ENCODE peak calls at places on chromosomes 4 and X, in five cellular contexts. One of them, this sample, is unnamed.

GRCh38 chrX:10350991-10351390 is 194.2 kb downstream of the CLCN4 start:
- DNase-seq in heart left ventricle: no peak
- DNase-seq in dorsolateral prefrontal cortex: no peak
- DNase-seq in cardiac fibroblast: peak; percentile 8
- DNase-seq in IMR-90: peak; percentile 41
- DNase-seq in this sample: no peak

GRCh38 chrX:46572295-46572936 is 1.1 kb upstream of the CHST7 start:
- DNase-seq in heart left ventricle: no peak
- DNase-seq in dorsolateral prefrontal cortex: no peak
- DNase-seq in cardiac fibroblast: no peak
- DNase-seq in IMR-90: no peak
- DNase-seq in this sample: no peak

GRCh38 chr4:99886146-99886545 is 8.1 kb downstream of the LAMTOR3 start:
- DNase-seq in heart left ventricle: no peak
- DNase-seq in dorsolateral prefrontal cortex: no peak
- DNase-seq in cardiac fibroblast: peak; percentile 45
- DNase-seq in IMR-90: peak; percentile 65
- DNase-seq in this sample: no peak

GRCh38 chrX:41889317-41890025 is 33.9 kb downstream of the CASK start:
- DNase-seq in heart left ventricle: no peak
- DNase-seq in dorsolateral prefrontal cortex: no peak
- DNase-seq in cardiac fibroblast: peak; percentile 7
- DNase-seq in IMR-90: peak; percentile 58
- DNase-seq in this sample: no peak

GRCh38 chr4:155566241-155566823 is 100.3 kb upstream of the GUCY1A1 start:
- DNase-seq in heart left ventricle: no peak
- DNase-seq in dorsolateral prefrontal cortex: no peak
- DNase-seq in cardiac fibroblast: peak; percentile 27
- DNase-seq in IMR-90: peak; percentile 40
- DNase-seq in this sample: no peak

GRCh38 chrX:134669378-134670098 is 11.3 kb upstream of the PLAC1 start:
- DNase-seq in heart left ventricle: no peak
- DNase-seq in dorsolateral prefrontal cortex: no peak
- DNase-seq in cardiac fibroblast: peak; percentile 89
- DNase-seq in IMR-90: peak; percentile 93
- DNase-seq in this sample: no peak

GRCh38 chr4:111512081-111512774 is 633.0 kb upstream of the FAM241A start:
- DNase-seq in heart left ventricle: no peak
- DNase-seq in dorsolateral prefrontal cortex: no peak
- DNase-seq in cardiac fibroblast: peak; percentile 84
- DNase-seq in IMR-90: peak; percentile 95
- DNase-seq in this sample: no peak

GRCh38 chr4:75985116-75985515 is 5.6 kb downstream of the SDAD1 start:
- DNase-seq in heart left ventricle: no peak
- DNase-seq in dorsolateral prefrontal cortex: no peak
- DNase-seq in cardiac fibroblast: peak; percentile 37
- DNase-seq in IMR-90: peak; percentile 96
- DNase-seq in this sample: no peak

GRCh38 chrX:110794601-110795000 is 1.0 kb downstream of the CHRDL1 start:
- DNase-seq in heart left ventricle: no peak
- DNase-seq in dorsolateral prefrontal cortex: no peak
- DNase-seq in cardiac fibroblast: no peak
- DNase-seq in IMR-90: no peak
- DNase-seq in this sample: no peak

GRCh38 chrX:106246511-106246910 is 78.4 kb downstream of the PWWP3B start:
- DNase-seq in heart left ventricle: no peak
- DNase-seq in dorsolateral prefrontal cortex: no peak
- DNase-seq in cardiac fibroblast: peak; percentile 7
- DNase-seq in IMR-90: no peak
- DNase-seq in this sample: no peak

GRCh38 chrX:132463411-132463810 is 25.4 kb downstream of the MBNL3 start:
- DNase-seq in heart left ventricle: no peak
- DNase-seq in dorsolateral prefrontal cortex: no peak
- DNase-seq in cardiac fibroblast: no peak
- DNase-seq in IMR-90: peak; percentile 6
- DNase-seq in this sample: no peak

GRCh38 chrX:150772150-150772970 is 79.2 kb downstream of the MTMR1 start:
- DNase-seq in heart left ventricle: peak; percentile 89
- DNase-seq in dorsolateral prefrontal cortex: peak; percentile 72
- DNase-seq in cardiac fibroblast: peak; percentile 72
- DNase-seq in IMR-90: peak; percentile 45
- DNase-seq in this sample: peak; percentile 60

GRCh38 chr4:6990661-6991060 is 52.5 kb upstream of the TADA2B start:
- DNase-seq in heart left ventricle: no peak
- DNase-seq in dorsolateral prefrontal cortex: no peak
- DNase-seq in cardiac fibroblast: no peak
- DNase-seq in IMR-90: no peak
- DNase-seq in this sample: no peak

GRCh38 chr4:123386608-123387007 is 10.0 kb upstream of the SPRY1 start:
- DNase-seq in heart left ventricle: no peak
- DNase-seq in dorsolateral prefrontal cortex: no peak
- DNase-seq in cardiac fibroblast: peak; percentile 34
- DNase-seq in IMR-90: peak; percentile 18
- DNase-seq in this sample: no peak

GRCh38 chr4:39435875-39436563 is 22.7 kb downstream of the RPL9 start:
- DNase-seq in heart left ventricle: no peak
- DNase-seq in dorsolateral prefrontal cortex: no peak
- DNase-seq in cardiac fibroblast: no peak
- DNase-seq in IMR-90: no peak
- DNase-seq in this sample: no peak

GRCh38 chr4:181597766-181598165 is 645.4 kb upstream of the TENM3 start:
- DNase-seq in heart left ventricle: no peak
- DNase-seq in dorsolateral prefrontal cortex: no peak
- DNase-seq in cardiac fibroblast: no peak
- DNase-seq in IMR-90: peak; percentile 64
- DNase-seq in this sample: no peak

GRCh38 chr4:35358001-35358584 is 886.2 kb downstream of the ARAP2 start:
- DNase-seq in heart left ventricle: no peak
- DNase-seq in dorsolateral prefrontal cortex: no peak
- DNase-seq in cardiac fibroblast: no peak
- DNase-seq in IMR-90: no peak
- DNase-seq in this sample: no peak

GRCh38 chr4:153792007-153792892 is 3.4 kb upstream of the SFRP2 start:
- DNase-seq in heart left ventricle: peak; percentile 73
- DNase-seq in dorsolateral prefrontal cortex: no peak
- DNase-seq in cardiac fibroblast: peak; percentile 42
- DNase-seq in IMR-90: no peak
- DNase-seq in this sample: no peak

GRCh38 chr4:135434936-135435335 is 1233.3 kb upstream of the PABPC4L start:
- DNase-seq in heart left ventricle: no peak
- DNase-seq in dorsolateral prefrontal cortex: no peak
- DNase-seq in cardiac fibroblast: no peak
- DNase-seq in IMR-90: no peak
- DNase-seq in this sample: no peak

GRCh38 chr4:92031825-92032224 is 271.9 kb upstream of the GRID2 start:
- DNase-seq in heart left ventricle: no peak
- DNase-seq in dorsolateral prefrontal cortex: no peak
- DNase-seq in cardiac fibroblast: no peak
- DNase-seq in IMR-90: no peak
- DNase-seq in this sample: no peak

GRCh38 chr4:56907009-56907408 is 691 bp upstream of the REST start:
- DNase-seq in heart left ventricle: no peak
- DNase-seq in dorsolateral prefrontal cortex: no peak
- DNase-seq in cardiac fibroblast: no peak
- DNase-seq in IMR-90: no peak
- DNase-seq in this sample: peak; percentile 18

GRCh38 chr4:40622913-40623312 is 6.8 kb downstream of the RBM47 start:
- DNase-seq in heart left ventricle: no peak
- DNase-seq in dorsolateral prefrontal cortex: no peak
- DNase-seq in cardiac fibroblast: no peak
- DNase-seq in IMR-90: peak; percentile 18
- DNase-seq in this sample: no peak

GRCh38 chr4:109072595-109072994 is 229.9 kb downstream of the COL25A1 start:
- DNase-seq in heart left ventricle: no peak
- DNase-seq in dorsolateral prefrontal cortex: no peak
- DNase-seq in cardiac fibroblast: peak; percentile 77
- DNase-seq in IMR-90: peak; percentile 77
- DNase-seq in this sample: no peak

GRCh38 chr4:74623041-74623440 is 171.3 kb downstream of the BTC start:
- DNase-seq in heart left ventricle: no peak
- DNase-seq in dorsolateral prefrontal cortex: no peak
- DNase-seq in cardiac fibroblast: peak; percentile 64
- DNase-seq in IMR-90: peak; percentile 24
- DNase-seq in this sample: no peak
- TF ChIP-seq CTCF in heart left ventricle: peak; percentile 48
- TF ChIP-seq CTCF in dorsolateral prefrontal cortex: no peak
- TF ChIP-seq CTCF in cardiac fibroblast: peak; percentile 49
- TF ChIP-seq CTCF in IMR-90: peak; percentile 34
- TF ChIP-seq CTCF in this sample: no peak

DNA sequence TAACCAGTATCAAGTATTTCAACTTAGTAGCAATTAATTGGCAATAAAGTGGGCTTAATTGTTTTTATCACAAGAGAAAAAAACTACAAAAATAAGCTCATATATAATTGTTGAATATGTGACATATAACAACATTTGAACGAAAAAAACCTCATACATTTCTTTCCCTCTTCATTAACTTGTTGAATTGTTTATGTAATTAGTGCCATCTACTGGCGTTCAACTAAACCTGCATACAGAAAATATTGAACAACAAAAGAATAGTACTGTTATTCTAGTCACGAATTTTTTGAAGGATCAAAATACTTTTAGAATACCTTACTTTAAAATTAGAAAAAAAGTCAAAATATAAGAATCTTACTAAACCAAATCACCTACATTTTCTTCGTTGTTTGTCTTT is 586.5 kb upstream of the FTHL17 start:
- DNase-seq in heart left ventricle: no peak
- DNase-seq in dorsolateral prefrontal cortex: no peak
- DNase-seq in cardiac fibroblast: peak; percentile 52
- DNase-seq in IMR-90: peak; percentile 49
- DNase-seq in this sample: no peak
- TF ChIP-seq CTCF in heart left ventricle: peak; percentile 55
- TF ChIP-seq CTCF in dorsolateral prefrontal cortex: peak; percentile 63
- TF ChIP-seq CTCF in cardiac fibroblast: peak; percentile 35
- TF ChIP-seq CTCF in IMR-90: peak; percentile 63
- TF ChIP-seq CTCF in this sample: no peak

GRCh38 chr4:84968936-84969335 is 2.4 kb upstream of the WDFY3 start:
- DNase-seq in heart left ventricle: no peak
- DNase-seq in dorsolateral prefrontal cortex: no peak
- DNase-seq in cardiac fibroblast: peak; percentile 6
- DNase-seq in IMR-90: no peak
- DNase-seq in this sample: no peak

GRCh38 chr4:84967292-84967651 is 782 bp upstream of the WDFY3 start:
- DNase-seq in heart left ventricle: no peak
- DNase-seq in dorsolateral prefrontal cortex: no peak
- DNase-seq in cardiac fibroblast: peak; percentile 46
- DNase-seq in IMR-90: peak; percentile 38
- DNase-seq in this sample: no peak

GRCh38 chr4:84964995-84965557 is 1.4 kb downstream of the WDFY3 start:
- DNase-seq in heart left ventricle: no peak
- DNase-seq in dorsolateral prefrontal cortex: no peak
- DNase-seq in cardiac fibroblast: no peak
- DNase-seq in IMR-90: no peak
- DNase-seq in this sample: no peak

GRCh38 chr4:84965558-84966381 is 720 bp downstream of the WDFY3 start:
- DNase-seq in heart left ventricle: peak; percentile 81
- DNase-seq in dorsolateral prefrontal cortex: no peak
- DNase-seq in cardiac fibroblast: peak; percentile 43
- DNase-seq in IMR-90: peak; percentile 17
- DNase-seq in this sample: no peak

GRCh38 chr4:84966382-84967291 is at the start of gene WDFY3:
- DNase-seq in heart left ventricle: peak; percentile 88
- DNase-seq in dorsolateral prefrontal cortex: peak; percentile 80
- DNase-seq in cardiac fibroblast: peak; percentile 93
- DNase-seq in IMR-90: peak; percentile 89
- DNase-seq in this sample: no peak
- TF ChIP-seq CTCF in heart left ventricle: peak; percentile 37
- TF ChIP-seq CTCF in dorsolateral prefrontal cortex: no peak
- TF ChIP-seq CTCF in cardiac fibroblast: no peak
- TF ChIP-seq CTCF in IMR-90: peak; percentile 10
- TF ChIP-seq CTCF in this sample: no peak

GRCh38 chr4:182918044-182918607 is 940 bp upstream of the DCTD start:
- DNase-seq in heart left ventricle: no peak
- DNase-seq in dorsolateral prefrontal cortex: no peak
- DNase-seq in cardiac fibroblast: no peak
- DNase-seq in IMR-90: no peak
- DNase-seq in this sample: no peak

GRCh38 chr4:182916483-182917181 is 554 bp downstream of the DCTD start:
- DNase-seq in heart left ventricle: peak; percentile 82
- DNase-seq in dorsolateral prefrontal cortex: no peak
- DNase-seq in cardiac fibroblast: peak; percentile 81
- DNase-seq in IMR-90: peak; percentile 79
- DNase-seq in this sample: no peak

GRCh38 chr4:182918791-182919302 is 1.7 kb upstream of the DCTD start:
- DNase-seq in heart left ventricle: no peak
- DNase-seq in dorsolateral prefrontal cortex: no peak
- DNase-seq in cardiac fibroblast: no peak
- DNase-seq in IMR-90: no peak
- DNase-seq in this sample: no peak

GRCh38 chr4:182914357-182914756 is 2.8 kb downstream of the DCTD start:
- DNase-seq in heart left ventricle: no peak
- DNase-seq in dorsolateral prefrontal cortex: no peak
- DNase-seq in cardiac fibroblast: no peak
- DNase-seq in IMR-90: no peak
- DNase-seq in this sample: no peak

GRCh38 chr4:182917182-182918043 is at the start of gene DCTD:
- DNase-seq in heart left ventricle: peak; percentile 91
- DNase-seq in dorsolateral prefrontal cortex: no peak
- DNase-seq in cardiac fibroblast: peak; percentile 82
- DNase-seq in IMR-90: peak; percentile 65
- DNase-seq in this sample: peak; percentile 80
- TF ChIP-seq CTCF in heart left ventricle: peak; percentile 52
- TF ChIP-seq CTCF in dorsolateral prefrontal cortex: peak; percentile 33
- TF ChIP-seq CTCF in cardiac fibroblast: peak; percentile 46
- TF ChIP-seq CTCF in IMR-90: peak; percentile 29
- TF ChIP-seq CTCF in this sample: no peak

GRCh38 chr4:73505567-73505966 is 24.0 kb downstream of the AFM start:
- DNase-seq in heart left ventricle: no peak
- DNase-seq in dorsolateral prefrontal cortex: no peak
- DNase-seq in cardiac fibroblast: no peak
- DNase-seq in IMR-90: no peak
- DNase-seq in this sample: no peak

GRCh38 chr4:73501664-73502265 is 20.2 kb downstream of the AFM start:
- DNase-seq in heart left ventricle: no peak
- DNase-seq in dorsolateral prefrontal cortex: no peak
- DNase-seq in cardiac fibroblast: no peak
- DNase-seq in IMR-90: no peak
- DNase-seq in this sample: no peak

GRCh38 chr4:73499996-73500765 is 18.6 kb downstream of the AFM start:
- DNase-seq in heart left ventricle: no peak
- DNase-seq in dorsolateral prefrontal cortex: no peak
- DNase-seq in cardiac fibroblast: peak; percentile 16
- DNase-seq in IMR-90: peak; percentile 3
- DNase-seq in this sample: no peak
- TF ChIP-seq CTCF in heart left ventricle: no peak
- TF ChIP-seq CTCF in dorsolateral prefrontal cortex: no peak
- TF ChIP-seq CTCF in cardiac fibroblast: no peak
- TF ChIP-seq CTCF in IMR-90: no peak
- TF ChIP-seq CTCF in this sample: no peak